ENCODE peak calls at places on chromosomes 5 and 9, in five cellular contexts. T is sigmoid colon; B is hypothalamus; M is stimulated activated CD8-positive, alpha-beta memory T cell treated with anti-CD3 and anti-CD28 coated beads, Interleukin-7, amount 100 ng/mL, for 24 hours; W is activated T-cell treated with anti-CD3 and anti-CD28 coated beads, Interleukin-2, amount 50 U/mL, for 72 hours. S is an unnamed sample.

GRCh38 chr5:135210286-135211055 is 176.4 kb upstream of the PITX1 start:
- DNase-seq in T (peak), B (no peak), M (no peak), W (no peak), S (peak)

GRCh38 chr5:15702102-15702501 is 202.1 kb downstream of the FBXL7 start:
- DNase-seq in T (no peak), B (no peak), M (no peak), W (no peak), S (no peak)

GRCh38 chr9:111975709-111976108 is 79.1 kb downstream of the UGCG start:
- DNase-seq in T (no peak), B (no peak), M (no peak), W (no peak), S (no peak)

GRCh38 chr9:134496413-134497282 is 145.0 kb upstream of the COL5A1 start:
- DNase-seq in T (no peak), B (no peak), M (no peak), W (no peak), S (peak)

GRCh38 chr5:79229357-79230174 is 6.4 kb upstream of the JMY start:
- DNase-seq in T (no peak), B (no peak), M (no peak), W (peak), S (no peak)

GRCh38 chr9:96719538-96720315 is 58.2 kb downstream of the ZNF510 start:
- DNase-seq in T (no peak), B (peak), M (no peak), W (no peak), S (no peak)

GRCh38 chr9:115300116-115300515 is 182.2 kb upstream of the TNC start:
- DNase-seq in T (no peak), B (no peak), M (no peak), W (no peak), S (no peak)

GRCh38 chr5:115209279-115209678 is 39.6 kb upstream of the TRIM36 start:
- DNase-seq in T (no peak), B (no peak), M (no peak), W (peak), S (no peak)

GRCh38 chr9:32644698-32645097 is 9.2 kb upstream of the TAF1L start:
- DNase-seq in T (no peak), B (no peak), M (no peak), W (no peak), S (no peak)

S was measured in kidney.